ENCODE peak calls at places on chromosome 19, in ten cellular contexts. One of them, this sample, is unnamed.

GRCh38 chr19:46410205-46411087 is 2.9 kb downstream of the CCDC8 start:
- DNase-seq in transverse colon: no peak
- DNase-seq in colonic mucosa: no peak
- DNase-seq in uterus: no peak
- DNase-seq in H1: no peak
- DNase-seq in thoracic aorta: no peak
- DNase-seq in aorta: no peak
- DNase-seq in CD8-positive, alpha-beta T cell: no peak
- DNase-seq in CD4-positive, CD25-positive, alpha-beta regulatory T cell: no peak
- DNase-seq in breast epithelium: no peak
- DNase-seq in this sample: no peak

GRCh38 chr19:15577184-15577771 is 37.7 kb upstream of the CYP4F8 start:
- DNase-seq in transverse colon: no peak
- DNase-seq in colonic mucosa: no peak
- DNase-seq in uterus: no peak
- DNase-seq in H1: no peak
- DNase-seq in thoracic aorta: no peak
- DNase-seq in aorta: no peak
- DNase-seq in CD8-positive, alpha-beta T cell: no peak
- DNase-seq in CD4-positive, CD25-positive, alpha-beta regulatory T cell: no peak
- DNase-seq in breast epithelium: no peak
- DNase-seq in this sample: no peak

GRCh38 chr19:40691421-40692211 is 1.2 kb upstream of the NUMBL start:
- DNase-seq in transverse colon: no peak
- DNase-seq in colonic mucosa: no peak
- DNase-seq in uterus: peak; percentile 46
- DNase-seq in H1: peak; percentile 59
- DNase-seq in thoracic aorta: no peak
- DNase-seq in aorta: no peak
- DNase-seq in CD8-positive, alpha-beta T cell: no peak
- DNase-seq in CD4-positive, CD25-positive, alpha-beta regulatory T cell: no peak
- DNase-seq in breast epithelium: no peak
- DNase-seq in this sample: no peak

GRCh38 chr19:48896191-48896720 is 2.3 kb downstream of the TULP2 start:
- DNase-seq in transverse colon: peak; percentile 43
- DNase-seq in colonic mucosa: peak; percentile 51
- DNase-seq in uterus: peak; percentile 81
- DNase-seq in H1: peak; percentile 96
- DNase-seq in thoracic aorta: no peak
- DNase-seq in aorta: peak; percentile 69
- DNase-seq in CD8-positive, alpha-beta T cell: peak; percentile 25
- DNase-seq in CD4-positive, CD25-positive, alpha-beta regulatory T cell: peak; percentile 36
- DNase-seq in breast epithelium: no peak
- DNase-seq in this sample: no peak

GRCh38 chr19:1183543-1184172 is 9.6 kb upstream of the SBNO2 start:
- DNase-seq in transverse colon: peak; percentile 62
- DNase-seq in colonic mucosa: peak; percentile 69
- DNase-seq in uterus: no peak
- DNase-seq in H1: no peak
- DNase-seq in thoracic aorta: no peak
- DNase-seq in aorta: no peak
- DNase-seq in CD8-positive, alpha-beta T cell: no peak
- DNase-seq in CD4-positive, CD25-positive, alpha-beta regulatory T cell: no peak
- DNase-seq in breast epithelium: peak; percentile 87
- DNase-seq in this sample: no peak

GRCh38 chr19:16112778-16113177 is 1.1 kb downstream of the RAB8A start:
- DNase-seq in transverse colon: no peak
- DNase-seq in colonic mucosa: no peak
- DNase-seq in uterus: no peak
- DNase-seq in H1: no peak
- DNase-seq in thoracic aorta: no peak
- DNase-seq in aorta: no peak
- DNase-seq in CD8-positive, alpha-beta T cell: no peak
- DNase-seq in CD4-positive, CD25-positive, alpha-beta regulatory T cell: no peak
- DNase-seq in breast epithelium: no peak
- DNase-seq in this sample: no peak

GRCh38 chr19:616732-617526 is 16.4 kb downstream of the POLRMT start:
- DNase-seq in transverse colon: no peak
- DNase-seq in colonic mucosa: no peak
- DNase-seq in uterus: no peak
- DNase-seq in H1: no peak
- DNase-seq in thoracic aorta: no peak
- DNase-seq in aorta: no peak
- DNase-seq in CD8-positive, alpha-beta T cell: no peak
- DNase-seq in CD4-positive, CD25-positive, alpha-beta regulatory T cell: no peak
- DNase-seq in breast epithelium: no peak
- DNase-seq in this sample: no peak

GRCh38 chr19:10929402-10929794 is 787 bp downstream of the TIMM29 start:
- DNase-seq in transverse colon: no peak
- DNase-seq in colonic mucosa: peak; percentile 43
- DNase-seq in uterus: no peak
- DNase-seq in H1: no peak
- DNase-seq in thoracic aorta: no peak
- DNase-seq in aorta: no peak
- DNase-seq in CD8-positive, alpha-beta T cell: no peak
- DNase-seq in CD4-positive, CD25-positive, alpha-beta regulatory T cell: no peak
- DNase-seq in breast epithelium: no peak
- DNase-seq in this sample: no peak

GRCh38 chr19:56643460-56643763 is 453 bp downstream of the SMIM17 start:
- DNase-seq in transverse colon: no peak
- DNase-seq in colonic mucosa: no peak
- DNase-seq in uterus: no peak
- DNase-seq in H1: no peak
- DNase-seq in thoracic aorta: no peak
- DNase-seq in aorta: no peak
- DNase-seq in CD8-positive, alpha-beta T cell: no peak
- DNase-seq in CD4-positive, CD25-positive, alpha-beta regulatory T cell: no peak
- DNase-seq in breast epithelium: no peak
- DNase-seq in this sample: no peak

GRCh38 chr19:51824603-51825002 is 29.6 kb downstream of the FPR3 start:
- DNase-seq in transverse colon: no peak
- DNase-seq in colonic mucosa: no peak
- DNase-seq in uterus: no peak
- DNase-seq in H1: no peak
- DNase-seq in thoracic aorta: no peak
- DNase-seq in aorta: peak; percentile 62
- DNase-seq in CD8-positive, alpha-beta T cell: no peak
- DNase-seq in CD4-positive, CD25-positive, alpha-beta regulatory T cell: no peak
- DNase-seq in breast epithelium: no peak
- DNase-seq in this sample: no peak

GRCh38 chr19:55654833-55655647 is at the start of gene U2AF2:
- DNase-seq in transverse colon: peak; percentile 97
- DNase-seq in colonic mucosa: peak; percentile 97
- DNase-seq in uterus: peak; percentile 97
- DNase-seq in H1: peak; percentile 97
- DNase-seq in thoracic aorta: peak; percentile 79
- DNase-seq in aorta: peak; percentile 97
- DNase-seq in CD8-positive, alpha-beta T cell: peak; percentile 97
- DNase-seq in CD4-positive, CD25-positive, alpha-beta regulatory T cell: peak; percentile 95
- DNase-seq in breast epithelium: peak; percentile 97
- DNase-seq in this sample: peak; percentile 65

GRCh38 chr19:17125728-17126677 is 50.4 kb downstream of the MYO9B start:
- DNase-seq in transverse colon: peak; percentile 68
- DNase-seq in colonic mucosa: peak; percentile 54
- DNase-seq in uterus: peak; percentile 44
- DNase-seq in H1: no peak
- DNase-seq in thoracic aorta: peak; percentile 41
- DNase-seq in aorta: peak; percentile 91
- DNase-seq in CD8-positive, alpha-beta T cell: peak; percentile 68
- DNase-seq in CD4-positive, CD25-positive, alpha-beta regulatory T cell: peak; percentile 58
- DNase-seq in breast epithelium: no peak
- DNase-seq in this sample: no peak

GRCh38 chr19:47497073-47497766 is 13.2 kb upstream of the KPTN start:
- DNase-seq in transverse colon: no peak
- DNase-seq in colonic mucosa: no peak
- DNase-seq in uterus: no peak
- DNase-seq in H1: no peak
- DNase-seq in thoracic aorta: no peak
- DNase-seq in aorta: no peak
- DNase-seq in CD8-positive, alpha-beta T cell: no peak
- DNase-seq in CD4-positive, CD25-positive, alpha-beta regulatory T cell: no peak
- DNase-seq in breast epithelium: peak; percentile 83
- DNase-seq in this sample: no peak

GRCh38 chr19:47494729-47495128 is 10.7 kb upstream of the KPTN start:
- DNase-seq in transverse colon: no peak
- DNase-seq in colonic mucosa: peak; percentile 44
- DNase-seq in uterus: no peak
- DNase-seq in H1: no peak
- DNase-seq in thoracic aorta: no peak
- DNase-seq in aorta: no peak
- DNase-seq in CD8-positive, alpha-beta T cell: no peak
- DNase-seq in CD4-positive, CD25-positive, alpha-beta regulatory T cell: no peak
- DNase-seq in breast epithelium: no peak
- DNase-seq in this sample: no peak

GRCh38 chr19:47493378-47494210 is 9.6 kb upstream of the KPTN start:
- DNase-seq in transverse colon: no peak
- DNase-seq in colonic mucosa: no peak
- DNase-seq in uterus: no peak
- DNase-seq in H1: no peak
- DNase-seq in thoracic aorta: no peak
- DNase-seq in aorta: no peak
- DNase-seq in CD8-positive, alpha-beta T cell: no peak
- DNase-seq in CD4-positive, CD25-positive, alpha-beta regulatory T cell: no peak
- DNase-seq in breast epithelium: no peak
- DNase-seq in this sample: no peak

GRCh38 chr19:47494211-47494547 is 10.2 kb upstream of the KPTN start:
- DNase-seq in transverse colon: no peak
- DNase-seq in colonic mucosa: no peak
- DNase-seq in uterus: no peak
- DNase-seq in H1: no peak
- DNase-seq in thoracic aorta: no peak
- DNase-seq in aorta: no peak
- DNase-seq in CD8-positive, alpha-beta T cell: no peak
- DNase-seq in CD4-positive, CD25-positive, alpha-beta regulatory T cell: no peak
- DNase-seq in breast epithelium: no peak
- DNase-seq in this sample: no peak

DNA sequence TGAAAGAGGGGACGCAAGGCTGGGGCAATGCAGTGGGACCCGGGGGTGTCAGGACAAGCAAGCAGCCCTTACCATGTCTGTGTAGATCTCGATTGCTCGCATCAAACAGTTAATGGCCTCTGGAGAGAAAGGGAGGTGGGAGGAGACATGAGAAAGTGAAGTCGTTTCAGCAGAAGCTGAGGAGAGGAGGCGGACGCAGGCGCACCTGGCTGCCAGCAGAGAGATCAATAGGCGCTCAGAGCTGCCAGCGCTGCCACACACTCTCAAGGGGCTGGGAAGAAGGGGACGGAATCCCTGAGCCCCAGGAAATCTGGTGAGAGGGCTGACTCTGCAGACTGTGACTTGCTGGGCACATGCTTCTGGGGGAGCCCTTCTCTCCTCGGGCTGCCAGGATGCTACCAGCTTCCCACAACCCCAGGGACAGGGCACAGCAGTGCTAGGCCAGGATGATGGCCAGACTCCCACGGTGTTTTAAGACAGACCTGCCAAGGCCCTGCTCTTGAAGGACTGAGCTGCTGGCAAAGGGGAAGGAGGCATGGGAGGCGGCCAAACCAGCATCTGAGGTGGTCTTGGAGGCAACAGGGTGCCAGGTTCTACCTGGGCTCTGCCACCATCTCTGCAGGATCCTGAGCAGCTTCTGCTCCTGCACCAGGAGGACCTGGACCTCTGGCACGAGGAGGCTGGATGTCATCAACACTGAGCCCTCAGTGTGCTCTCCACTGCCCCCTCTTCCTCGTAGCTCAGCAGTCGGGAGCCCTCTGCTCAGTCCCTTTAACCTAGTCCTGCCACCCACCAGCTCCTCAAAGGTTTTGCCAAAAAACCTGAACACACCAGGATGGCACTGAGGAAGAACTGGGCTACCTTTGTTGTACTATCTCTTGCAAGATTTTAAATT is 11.7 kb upstream of the KPTN start:
- DNase-seq in transverse colon: no peak
- DNase-seq in colonic mucosa: no peak
- DNase-seq in uterus: no peak
- DNase-seq in H1: no peak
- DNase-seq in thoracic aorta: no peak
- DNase-seq in aorta: no peak
- DNase-seq in CD8-positive, alpha-beta T cell: no peak
- DNase-seq in CD4-positive, CD25-positive, alpha-beta regulatory T cell: no peak
- DNase-seq in breast epithelium: no peak
- DNase-seq in this sample: no peak
- H3K4me1 ChIP-seq in transverse colon: no peaks in the 10 kb centered on the region
- H3K4me1 ChIP-seq in colonic mucosa: no peaks in the 10 kb centered on the region
- H3K4me1 ChIP-seq in uterus: no peaks in the 10 kb centered on the region
- H3K4me1 ChIP-seq in H1: peaks cover 8% of the 10 kb centered on the region
- H3K4me1 ChIP-seq in thoracic aorta: no peaks in the 10 kb centered on the region
- H3K4me1 ChIP-seq in aorta: no peaks in the 10 kb centered on the region
- H3K4me1 ChIP-seq in CD8-positive, alpha-beta T cell: no peaks in the 10 kb centered on the region
- H3K4me1 ChIP-seq in CD4-positive, CD25-positive, alpha-beta regulatory T cell: no peaks in the 10 kb centered on the region
- H3K4me1 ChIP-seq in breast epithelium: peaks cover 8% of the 10 kb centered on the region
- H3K4me1 ChIP-seq in this sample: no peaks in the 10 kb centered on the region

GRCh38 chr19:14277608-14278007 is 71.6 kb upstream of the ADGRL1 start:
- DNase-seq in transverse colon: no peak
- DNase-seq in colonic mucosa: no peak
- DNase-seq in uterus: no peak
- DNase-seq in H1: no peak
- DNase-seq in thoracic aorta: no peak
- DNase-seq in aorta: no peak
- DNase-seq in CD8-positive, alpha-beta T cell: no peak
- DNase-seq in CD4-positive, CD25-positive, alpha-beta regulatory T cell: no peak
- DNase-seq in breast epithelium: no peak
- DNase-seq in this sample: no peak
- H3K36me3 ChIP-seq in transverse colon: no peaks in the 10 kb centered on the region
- H3K36me3 ChIP-seq in colonic mucosa: no peaks in the 10 kb centered on the region
- H3K36me3 ChIP-seq in uterus: no peaks in the 10 kb centered on the region
- H3K36me3 ChIP-seq in H1: no peaks in the 10 kb centered on the region
- H3K36me3 ChIP-seq in thoracic aorta: no peaks in the 10 kb centered on the region
- H3K36me3 ChIP-seq in aorta: no peaks in the 10 kb centered on the region
- H3K36me3 ChIP-seq in CD8-positive, alpha-beta T cell: no peaks in the 10 kb centered on the region
- H3K36me3 ChIP-seq in CD4-positive, CD25-positive, alpha-beta regulatory T cell: no peaks in the 10 kb centered on the region
- H3K36me3 ChIP-seq in breast epithelium: no peaks in the 10 kb centered on the region
- H3K36me3 ChIP-seq in this sample: no peaks in the 10 kb centered on the region

DNA sequence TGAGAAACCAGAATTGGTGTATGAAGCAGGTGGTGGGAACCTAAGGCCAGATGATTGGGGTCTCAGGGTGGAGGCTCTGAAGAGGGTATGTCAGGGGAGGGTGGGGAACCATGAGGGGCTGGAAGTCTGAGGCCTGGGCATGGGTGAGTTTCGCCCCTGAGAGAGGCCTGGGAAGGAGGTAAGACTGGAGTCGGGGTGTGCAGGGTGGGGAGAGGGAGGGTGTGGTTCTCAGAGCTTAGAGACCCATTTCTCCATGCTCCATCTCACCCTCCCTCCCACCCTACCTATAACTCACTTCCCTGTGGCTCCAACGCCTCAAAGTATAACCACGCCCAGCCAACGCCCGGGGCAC is 1.0 kb upstream of the KLHL26 start:
- DNase-seq in transverse colon: no peak
- DNase-seq in colonic mucosa: no peak
- DNase-seq in uterus: no peak
- DNase-seq in H1: no peak
- DNase-seq in thoracic aorta: no peak
- DNase-seq in aorta: no peak
- DNase-seq in CD8-positive, alpha-beta T cell: no peak
- DNase-seq in CD4-positive, CD25-positive, alpha-beta regulatory T cell: no peak
- DNase-seq in breast epithelium: no peak
- DNase-seq in this sample: no peak
- H3K27ac ChIP-seq in transverse colon: peak overlapping the region; percentile 88
- H3K27ac ChIP-seq in colonic mucosa: no peak overlapping the region
- H3K27ac ChIP-seq in uterus: no peak overlapping the region
- H3K27ac ChIP-seq in H1: no peak overlapping the region
- H3K27ac ChIP-seq in thoracic aorta: no peak overlapping the region
- H3K27ac ChIP-seq in aorta: no peak overlapping the region
- H3K27ac ChIP-seq in CD8-positive, alpha-beta T cell: no peak overlapping the region
- H3K27ac ChIP-seq in CD4-positive, CD25-positive, alpha-beta regulatory T cell: no peak overlapping the region
- H3K27ac ChIP-seq in breast epithelium: peak overlapping the region; percentile 95
- H3K27ac ChIP-seq in this sample: peak overlapping the region; percentile 75

GRCh38 chr19:38030681-38031422 is 123.8 kb downstream of the SIPA1L3 start:
- DNase-seq in transverse colon: no peak
- DNase-seq in colonic mucosa: no peak
- DNase-seq in uterus: no peak
- DNase-seq in H1: no peak
- DNase-seq in thoracic aorta: no peak
- DNase-seq in aorta: no peak
- DNase-seq in CD8-positive, alpha-beta T cell: no peak
- DNase-seq in CD4-positive, CD25-positive, alpha-beta regulatory T cell: no peak
- DNase-seq in breast epithelium: no peak
- DNase-seq in this sample: no peak
- H3K4me1 ChIP-seq in transverse colon: no peaks in the 10 kb centered on the region
- H3K4me1 ChIP-seq in colonic mucosa: no peaks in the 10 kb centered on the region
- H3K4me1 ChIP-seq in uterus: peaks cover 3% of the 10 kb centered on the region
- H3K4me1 ChIP-seq in H1: peaks cover 10% of the 10 kb centered on the region
- H3K4me1 ChIP-seq in thoracic aorta: peaks cover 2% of the 10 kb centered on the region
- H3K4me1 ChIP-seq in aorta: no peaks in the 10 kb centered on the region
- H3K4me1 ChIP-seq in CD8-positive, alpha-beta T cell: no peaks in the 10 kb centered on the region
- H3K4me1 ChIP-seq in CD4-positive, CD25-positive, alpha-beta regulatory T cell: no peaks in the 10 kb centered on the region
- H3K4me1 ChIP-seq in breast epithelium: no peaks in the 10 kb centered on the region
- H3K4me1 ChIP-seq in this sample: no peaks in the 10 kb centered on the region